ENCODE peak calls at places on chromosome 6, in six cellular contexts. One of them, this sample, is unnamed.

GRCh38 chr6:63783096-63783495 is 147.5 kb downstream of the PHF3 start:
- DNase-seq in iPS-NIHi11: no peak
- DNase-seq in hippocampal formation: no peak
- DNase-seq in progenitor cell of endocrine pancreas: no peak
- DNase-seq in NCI-H1092: no peak
- DNase-seq in central memory CD8-positive, alpha-beta T cell: no peak
- DNase-seq in this sample: no peak

GRCh38 chr6:11714798-11715285 is 63.8 kb downstream of the ADTRP start:
- DNase-seq in iPS-NIHi11: no peak
- DNase-seq in hippocampal formation: no peak
- DNase-seq in progenitor cell of endocrine pancreas: no peak
- DNase-seq in NCI-H1092: no peak
- DNase-seq in central memory CD8-positive, alpha-beta T cell: no peak
- DNase-seq in this sample: no peak

GRCh38 chr6:81938991-81939773 is 186.7 kb upstream of the TENT5A start:
- DNase-seq in iPS-NIHi11: no peak
- DNase-seq in hippocampal formation: no peak
- DNase-seq in progenitor cell of endocrine pancreas: no peak
- DNase-seq in NCI-H1092: no peak
- DNase-seq in central memory CD8-positive, alpha-beta T cell: no peak
- DNase-seq in this sample: no peak

GRCh38 chr6:12291083-12291784 is 1.1 kb downstream of the EDN1 start:
- DNase-seq in iPS-NIHi11: no peak
- DNase-seq in hippocampal formation: no peak
- DNase-seq in progenitor cell of endocrine pancreas: no peak
- DNase-seq in NCI-H1092: no peak
- DNase-seq in central memory CD8-positive, alpha-beta T cell: no peak
- DNase-seq in this sample: no peak

GRCh38 chr6:56862415-56863175 is 92.3 kb upstream of the BEND6 start:
- DNase-seq in iPS-NIHi11: no peak
- DNase-seq in hippocampal formation: no peak
- DNase-seq in progenitor cell of endocrine pancreas: no peak
- DNase-seq in NCI-H1092: no peak
- DNase-seq in central memory CD8-positive, alpha-beta T cell: no peak
- DNase-seq in this sample: peak

GRCh38 chr6:37303891-37304503 is 46.1 kb upstream of the TMEM217 start:
- DNase-seq in iPS-NIHi11: peak
- DNase-seq in hippocampal formation: no peak
- DNase-seq in progenitor cell of endocrine pancreas: no peak
- DNase-seq in NCI-H1092: no peak
- DNase-seq in central memory CD8-positive, alpha-beta T cell: no peak
- DNase-seq in this sample: peak

GRCh38 chr6:140050232-140050995 is 676.0 kb upstream of the CITED2 start:
- DNase-seq in iPS-NIHi11: no peak
- DNase-seq in hippocampal formation: no peak
- DNase-seq in progenitor cell of endocrine pancreas: no peak
- DNase-seq in NCI-H1092: no peak
- DNase-seq in central memory CD8-positive, alpha-beta T cell: no peak
- DNase-seq in this sample: no peak

GRCh38 chr6:146420255-146420654 is 123.4 kb upstream of the RAB32 start:
- DNase-seq in iPS-NIHi11: no peak
- DNase-seq in hippocampal formation: no peak
- DNase-seq in progenitor cell of endocrine pancreas: no peak
- DNase-seq in NCI-H1092: no peak
- DNase-seq in central memory CD8-positive, alpha-beta T cell: no peak
- DNase-seq in this sample: no peak

GRCh38 chr6:108588586-108588985 is 27.9 kb downstream of the FOXO3 start:
- DNase-seq in iPS-NIHi11: no peak
- DNase-seq in hippocampal formation: no peak
- DNase-seq in progenitor cell of endocrine pancreas: no peak
- DNase-seq in NCI-H1092: no peak
- DNase-seq in central memory CD8-positive, alpha-beta T cell: no peak
- DNase-seq in this sample: peak

GRCh38 chr6:36326351-36326995 is 10.2 kb downstream of the BNIP5 start:
- DNase-seq in iPS-NIHi11: no peak
- DNase-seq in hippocampal formation: no peak
- DNase-seq in progenitor cell of endocrine pancreas: no peak
- DNase-seq in NCI-H1092: no peak
- DNase-seq in central memory CD8-positive, alpha-beta T cell: no peak
- DNase-seq in this sample: no peak

GRCh38 chr6:113936093-113936934 is 34.6 kb downstream of the HDAC2 start:
- DNase-seq in iPS-NIHi11: peak
- DNase-seq in hippocampal formation: no peak
- DNase-seq in progenitor cell of endocrine pancreas: no peak
- DNase-seq in NCI-H1092: peak
- DNase-seq in central memory CD8-positive, alpha-beta T cell: no peak
- DNase-seq in this sample: peak

GRCh38 chr6:39377530-39377929 is 55.0 kb upstream of the KCNK16 start:
- DNase-seq in iPS-NIHi11: peak
- DNase-seq in hippocampal formation: peak
- DNase-seq in progenitor cell of endocrine pancreas: peak
- DNase-seq in NCI-H1092: peak
- DNase-seq in central memory CD8-positive, alpha-beta T cell: no peak
- DNase-seq in this sample: peak

GRCh38 chr6:157596886-157597285 is 215.9 kb downstream of the ZDHHC14 start:
- DNase-seq in iPS-NIHi11: no peak
- DNase-seq in hippocampal formation: no peak
- DNase-seq in progenitor cell of endocrine pancreas: no peak
- DNase-seq in NCI-H1092: no peak
- DNase-seq in central memory CD8-positive, alpha-beta T cell: no peak
- DNase-seq in this sample: no peak

GRCh38 chr6:2608508-2608907 is 142.2 kb downstream of the MYLK4 start:
- DNase-seq in iPS-NIHi11: no peak
- DNase-seq in hippocampal formation: no peak
- DNase-seq in progenitor cell of endocrine pancreas: no peak
- DNase-seq in NCI-H1092: no peak
- DNase-seq in central memory CD8-positive, alpha-beta T cell: no peak
- DNase-seq in this sample: no peak

GRCh38 chr6:1023229-1023628 is 288.7 kb upstream of the FOXQ1 start:
- DNase-seq in iPS-NIHi11: no peak
- DNase-seq in hippocampal formation: no peak
- DNase-seq in progenitor cell of endocrine pancreas: no peak
- DNase-seq in NCI-H1092: no peak
- DNase-seq in central memory CD8-positive, alpha-beta T cell: no peak
- DNase-seq in this sample: no peak

GRCh38 chr6:144990768-144991167 is 705.6 kb downstream of the UTRN start:
- DNase-seq in iPS-NIHi11: no peak
- DNase-seq in hippocampal formation: no peak
- DNase-seq in progenitor cell of endocrine pancreas: no peak
- DNase-seq in NCI-H1092: no peak
- DNase-seq in central memory CD8-positive, alpha-beta T cell: no peak
- DNase-seq in this sample: no peak

GRCh38 chr6:137271245-137272183 is 52.3 kb upstream of the IFNGR1 start:
- DNase-seq in iPS-NIHi11: peak
- DNase-seq in hippocampal formation: no peak
- DNase-seq in progenitor cell of endocrine pancreas: no peak
- DNase-seq in NCI-H1092: no peak
- DNase-seq in central memory CD8-positive, alpha-beta T cell: no peak
- DNase-seq in this sample: peak

GRCh38 chr6:21143651-21144050 is 449.9 kb upstream of the SOX4 start:
- DNase-seq in iPS-NIHi11: no peak
- DNase-seq in hippocampal formation: no peak
- DNase-seq in progenitor cell of endocrine pancreas: no peak
- DNase-seq in NCI-H1092: no peak
- DNase-seq in central memory CD8-positive, alpha-beta T cell: no peak
- DNase-seq in this sample: no peak

GRCh38 chr6:117906905-117907599 is at the start of gene SLC35F1:
- DNase-seq in iPS-NIHi11: peak
- DNase-seq in hippocampal formation: peak
- DNase-seq in progenitor cell of endocrine pancreas: peak
- DNase-seq in NCI-H1092: peak
- DNase-seq in central memory CD8-positive, alpha-beta T cell: no peak
- DNase-seq in this sample: peak

GRCh38 chr6:168071620-168072019 is 7.4 kb downstream of the FRMD1 start:
- DNase-seq in iPS-NIHi11: peak
- DNase-seq in hippocampal formation: no peak
- DNase-seq in progenitor cell of endocrine pancreas: no peak
- DNase-seq in NCI-H1092: no peak
- DNase-seq in central memory CD8-positive, alpha-beta T cell: no peak
- DNase-seq in this sample: no peak

GRCh38 chr6:143264291-143264834 is 186.1 kb downstream of the ADAT2 start:
- DNase-seq in iPS-NIHi11: no peak
- DNase-seq in hippocampal formation: no peak
- DNase-seq in progenitor cell of endocrine pancreas: no peak
- DNase-seq in NCI-H1092: no peak
- DNase-seq in central memory CD8-positive, alpha-beta T cell: no peak
- DNase-seq in this sample: no peak

GRCh38 chr6:149913542-149914240 is 9.2 kb downstream of the RAET1G start:
- DNase-seq in iPS-NIHi11: no peak
- DNase-seq in hippocampal formation: no peak
- DNase-seq in progenitor cell of endocrine pancreas: no peak
- DNase-seq in NCI-H1092: no peak
- DNase-seq in central memory CD8-positive, alpha-beta T cell: no peak
- DNase-seq in this sample: no peak

GRCh38 chr6:2984738-2985381 is 13.5 kb upstream of the SERPINB6 start:
- DNase-seq in iPS-NIHi11: no peak
- DNase-seq in hippocampal formation: no peak
- DNase-seq in progenitor cell of endocrine pancreas: no peak
- DNase-seq in NCI-H1092: no peak
- DNase-seq in central memory CD8-positive, alpha-beta T cell: no peak
- DNase-seq in this sample: no peak

GRCh38 chr6:13511913-13512717 is 24.7 kb upstream of the GFOD1 start:
- DNase-seq in iPS-NIHi11: no peak
- DNase-seq in hippocampal formation: no peak
- DNase-seq in progenitor cell of endocrine pancreas: no peak
- DNase-seq in NCI-H1092: no peak
- DNase-seq in central memory CD8-positive, alpha-beta T cell: no peak
- DNase-seq in this sample: no peak

GRCh38 chr6:5497896-5498578 is 236.7 kb downstream of the FARS2 start:
- DNase-seq in iPS-NIHi11: no peak
- DNase-seq in hippocampal formation: no peak
- DNase-seq in progenitor cell of endocrine pancreas: no peak
- DNase-seq in NCI-H1092: no peak
- DNase-seq in central memory CD8-positive, alpha-beta T cell: no peak
- DNase-seq in this sample: peak

GRCh38 chr6:13711384-13711725 is 280 bp downstream of the RANBP9 start:
- DNase-seq in iPS-NIHi11: no peak
- DNase-seq in hippocampal formation: no peak
- DNase-seq in progenitor cell of endocrine pancreas: no peak
- DNase-seq in NCI-H1092: no peak
- DNase-seq in central memory CD8-positive, alpha-beta T cell: no peak
- DNase-seq in this sample: no peak

GRCh38 chr6:53440331-53440730 is 91.6 kb upstream of the ELOVL5 start:
- DNase-seq in iPS-NIHi11: no peak
- DNase-seq in hippocampal formation: peak
- DNase-seq in progenitor cell of endocrine pancreas: no peak
- DNase-seq in NCI-H1092: no peak
- DNase-seq in central memory CD8-positive, alpha-beta T cell: no peak
- DNase-seq in this sample: no peak